ENCODE peak calls at places on chromosomes 7 and 10, in four cellular contexts. L is Peyer's patch, J is left ventricle myocardium inferior, H is OCI-LY7. P is an unnamed sample.
A peak's percentile ranks its signal among the peaks of the same experiment; 100 is the strongest.

GRCh38 chr7:158518915-158519640 is 68.5 kb downstream of the PTPRN2 start:
- DNase-seq in L (no peak), H (no peak), J (no peak), P (no peak)

GRCh38 chr10:133249094-133249780 is 11.6 kb downstream of the VENTX start:
- DNase-seq in L (no peak), J (no peak), H (no peak), P (no peak)

GRCh38 chr10:31623466-31623865 is 304.4 kb downstream of the ZEB1 start:
- DNase-seq in J (no peak), L (no peak), H (no peak), P (no peak)

GRCh38 chr10:123394382-123394781 is 240.2 kb downstream of the BUB3 start:
- DNase-seq in H (no peak), J (no peak), L (no peak), P (no peak)

GRCh38 chr7:87599336-87599735 is 1.3 kb downstream of the ABCB1 start:
- DNase-seq in J (no peak), H (peak; percentile 38), L (peak; percentile 66), P (peak; percentile 64)

GRCh38 chr10:130635528-130635927 is 499.3 kb downstream of the GLRX3 start:
- DNase-seq in L (no peak), H (no peak), J (no peak), P (no peak)

GRCh38 chr7:44201813-44202212 is 1.0 kb downstream of the YKT6 start:
- DNase-seq in J (no peak), L (no peak), H (no peak), P (no peak)

GRCh38 chr10:22976535-22976934 is 48.7 kb downstream of the ARMC3 start:
- DNase-seq in H (no peak), L (no peak), J (no peak), P (no peak)

GRCh38 chr10:77281719-77282118 is 355.9 kb downstream of the KCNMA1 start:
- DNase-seq in H (no peak), J (no peak), L (no peak), P (no peak)

GRCh38 chr7:144454256-144455039 is 51.0 kb upstream of the NOBOX start:
- DNase-seq in H (no peak), L (no peak), J (no peak), P (peak; percentile 9)